ENCODE peak calls at places on chromosomes 5 and 9, in nine cellular contexts. One of them, this sample, is unnamed.

GRCh38 chr9:124695280-124695890 is 75.7 kb downstream of the NR6A1 start:
- DNase-seq in tibial nerve: no peak
- DNase-seq in HCT116: no peak
- DNase-seq in HepG2: no peak
- DNase-seq in IMR-90: peak; percentile 37
- DNase-seq in Peyer's patch: no peak
- DNase-seq in prostate gland: no peak
- DNase-seq in heart left ventricle: no peak
- DNase-seq in A549: peak; percentile 4
- DNase-seq in this sample: no peak

GRCh38 chr5:171092194-171092593 is 216.9 kb upstream of the TLX3 start:
- DNase-seq in HCT116: peak; percentile 19
- DNase-seq in heart left ventricle: no peak
- DNase-seq in IMR-90: peak; percentile 68
- DNase-seq in prostate gland: no peak
- DNase-seq in HepG2: no peak
- DNase-seq in Peyer's patch: no peak
- DNase-seq in A549: peak; percentile 3
- DNase-seq in tibial nerve: no peak
- DNase-seq in this sample: no peak

GRCh38 chr5:110965773-110966581 is 105.5 kb upstream of the TSLP start:
- DNase-seq in HepG2: no peak
- DNase-seq in A549: no peak
- DNase-seq in heart left ventricle: no peak
- DNase-seq in prostate gland: no peak
- DNase-seq in Peyer's patch: no peak
- DNase-seq in IMR-90: no peak
- DNase-seq in HCT116: no peak
- DNase-seq in tibial nerve: no peak
- DNase-seq in this sample: no peak

GRCh38 chr5:151406322-151406947 is 41.0 kb upstream of the SLC36A1 start:
- DNase-seq in Peyer's patch: no peak
- DNase-seq in IMR-90: peak; percentile 4
- DNase-seq in A549: peak; percentile 48
- DNase-seq in tibial nerve: no peak
- DNase-seq in HCT116: peak; percentile 26
- DNase-seq in heart left ventricle: no peak
- DNase-seq in HepG2: peak; percentile 33
- DNase-seq in prostate gland: no peak
- DNase-seq in this sample: no peak

GRCh38 chr9:70852711-70853240 is 268.6 kb downstream of the TRPM3 start:
- DNase-seq in tibial nerve: no peak
- DNase-seq in IMR-90: no peak
- DNase-seq in HepG2: no peak
- DNase-seq in heart left ventricle: no peak
- DNase-seq in A549: no peak
- DNase-seq in HCT116: no peak
- DNase-seq in Peyer's patch: no peak
- DNase-seq in prostate gland: no peak
- DNase-seq in this sample: no peak

GRCh38 chr5:66411701-66412100 is 184.5 kb upstream of the MAST4 start:
- DNase-seq in heart left ventricle: no peak
- DNase-seq in Peyer's patch: no peak
- DNase-seq in tibial nerve: no peak
- DNase-seq in HepG2: no peak
- DNase-seq in IMR-90: no peak
- DNase-seq in A549: no peak
- DNase-seq in prostate gland: no peak
- DNase-seq in HCT116: no peak
- DNase-seq in this sample: no peak

GRCh38 chr5:125267636-125268248 is 521.3 kb upstream of the ZNF608 start:
- DNase-seq in A549: no peak
- DNase-seq in Peyer's patch: no peak
- DNase-seq in tibial nerve: no peak
- DNase-seq in heart left ventricle: no peak
- DNase-seq in prostate gland: no peak
- DNase-seq in HepG2: no peak
- DNase-seq in HCT116: no peak
- DNase-seq in IMR-90: no peak
- DNase-seq in this sample: no peak

GRCh38 chr5:96124589-96124988 is 162.9 kb upstream of the ELL2 start:
- DNase-seq in Peyer's patch: no peak
- DNase-seq in A549: no peak
- DNase-seq in tibial nerve: no peak
- DNase-seq in IMR-90: peak; percentile 46
- DNase-seq in HCT116: no peak
- DNase-seq in prostate gland: no peak
- DNase-seq in heart left ventricle: no peak
- DNase-seq in HepG2: no peak
- DNase-seq in this sample: no peak

GRCh38 chr5:176418251-176418650 is 1.9 kb upstream of the CLTB start:
- DNase-seq in Peyer's patch: no peak
- DNase-seq in tibial nerve: no peak
- DNase-seq in IMR-90: no peak
- DNase-seq in A549: peak; percentile 21
- DNase-seq in HCT116: no peak
- DNase-seq in prostate gland: no peak
- DNase-seq in heart left ventricle: no peak
- DNase-seq in HepG2: peak; percentile 84
- DNase-seq in this sample: no peak

GRCh38 chr5:176416123-176416924 is at the start of gene CLTB:
- DNase-seq in IMR-90: peak; percentile 78
- DNase-seq in HepG2: peak; percentile 74
- DNase-seq in A549: peak; percentile 87
- DNase-seq in Peyer's patch: peak; percentile 88
- DNase-seq in tibial nerve: peak; percentile 83
- DNase-seq in heart left ventricle: peak; percentile 94
- DNase-seq in HCT116: peak; percentile 77
- DNase-seq in prostate gland: peak; percentile 92
- DNase-seq in this sample: peak; percentile 99

GRCh38 chr5:176414704-176415103 is 1.6 kb downstream of the CLTB start:
- DNase-seq in prostate gland: no peak
- DNase-seq in HCT116: no peak
- DNase-seq in HepG2: no peak
- DNase-seq in tibial nerve: no peak
- DNase-seq in A549: no peak
- DNase-seq in IMR-90: no peak
- DNase-seq in heart left ventricle: no peak
- DNase-seq in Peyer's patch: no peak
- DNase-seq in this sample: no peak

GRCh38 chr5:176415240-176416122 is 858 bp downstream of the CLTB start:
- DNase-seq in heart left ventricle: peak; percentile 57
- DNase-seq in Peyer's patch: peak; percentile 27
- DNase-seq in IMR-90: peak; percentile 49
- DNase-seq in prostate gland: peak; percentile 15
- DNase-seq in HepG2: no peak
- DNase-seq in HCT116: no peak
- DNase-seq in tibial nerve: no peak
- DNase-seq in A549: peak; percentile 53
- DNase-seq in this sample: no peak

GRCh38 chr5:176416965-176417364 is 626 bp upstream of the CLTB start:
- DNase-seq in prostate gland: no peak
- DNase-seq in IMR-90: no peak
- DNase-seq in heart left ventricle: no peak
- DNase-seq in tibial nerve: no peak
- DNase-seq in Peyer's patch: no peak
- DNase-seq in HCT116: no peak
- DNase-seq in A549: no peak
- DNase-seq in HepG2: no peak
- DNase-seq in this sample: no peak
- H3K4me3 ChIP-seq in prostate gland: no peak overlapping the region
- H3K4me3 ChIP-seq in IMR-90: no peak overlapping the region
- H3K4me3 ChIP-seq in heart left ventricle: peak overlapping the region; percentile 78
- H3K4me3 ChIP-seq in tibial nerve: peak overlapping the region; percentile 37
- H3K4me3 ChIP-seq in Peyer's patch: peak overlapping the region; percentile 91
- H3K4me3 ChIP-seq in HCT116: peak overlapping the region; percentile 75
- H3K4me3 ChIP-seq in A549: no peak overlapping the region
- H3K4me3 ChIP-seq in HepG2: peak overlapping the region; percentile 25
- H3K4me3 ChIP-seq in this sample: peak overlapping the region; percentile 73

GRCh38 chr9:109251080-109251775 is 69.6 kb downstream of the EPB41L4B start:
- DNase-seq in IMR-90: peak; percentile 65
- DNase-seq in Peyer's patch: no peak
- DNase-seq in A549: peak; percentile 83
- DNase-seq in HepG2: peak; percentile 97
- DNase-seq in HCT116: no peak
- DNase-seq in tibial nerve: no peak
- DNase-seq in prostate gland: peak; percentile 48
- DNase-seq in heart left ventricle: no peak
- DNase-seq in this sample: no peak
- TF ChIP-seq POLR2A in IMR-90: no peak
- TF ChIP-seq POLR2A in Peyer's patch: no peak
- TF ChIP-seq POLR2A in A549: no peak
- TF ChIP-seq POLR2A in HepG2: no peak
- TF ChIP-seq POLR2A in HCT116: no peak
- TF ChIP-seq POLR2A in tibial nerve: no peak
- TF ChIP-seq POLR2A in prostate gland: no peak
- TF ChIP-seq POLR2A in heart left ventricle: no peak
- TF ChIP-seq POLR2A in this sample: no peak

GRCh38 chr5:61617995-61618525 is 286.0 kb downstream of the ZSWIM6 start:
- DNase-seq in Peyer's patch: no peak
- DNase-seq in IMR-90: no peak
- DNase-seq in A549: peak; percentile 36
- DNase-seq in prostate gland: no peak
- DNase-seq in HCT116: no peak
- DNase-seq in tibial nerve: no peak
- DNase-seq in HepG2: no peak
- DNase-seq in heart left ventricle: no peak
- DNase-seq in this sample: no peak

GRCh38 chr5:61614606-61615005 is 282.5 kb downstream of the ZSWIM6 start:
- DNase-seq in HepG2: no peak
- DNase-seq in prostate gland: no peak
- DNase-seq in HCT116: no peak
- DNase-seq in A549: no peak
- DNase-seq in IMR-90: no peak
- DNase-seq in tibial nerve: no peak
- DNase-seq in heart left ventricle: no peak
- DNase-seq in Peyer's patch: no peak
- DNase-seq in this sample: no peak

GRCh38 chr5:61617039-61617438 is 285.0 kb downstream of the ZSWIM6 start:
- DNase-seq in HepG2: no peak
- DNase-seq in heart left ventricle: no peak
- DNase-seq in IMR-90: no peak
- DNase-seq in Peyer's patch: no peak
- DNase-seq in A549: no peak
- DNase-seq in prostate gland: no peak
- DNase-seq in HCT116: no peak
- DNase-seq in tibial nerve: no peak
- DNase-seq in this sample: no peak

GRCh38 chr5:61610262-61611024 is 278.4 kb downstream of the ZSWIM6 start:
- DNase-seq in heart left ventricle: no peak
- DNase-seq in A549: no peak
- DNase-seq in HCT116: no peak
- DNase-seq in HepG2: no peak
- DNase-seq in tibial nerve: no peak
- DNase-seq in IMR-90: no peak
- DNase-seq in Peyer's patch: no peak
- DNase-seq in prostate gland: no peak
- DNase-seq in this sample: no peak

DNA sequence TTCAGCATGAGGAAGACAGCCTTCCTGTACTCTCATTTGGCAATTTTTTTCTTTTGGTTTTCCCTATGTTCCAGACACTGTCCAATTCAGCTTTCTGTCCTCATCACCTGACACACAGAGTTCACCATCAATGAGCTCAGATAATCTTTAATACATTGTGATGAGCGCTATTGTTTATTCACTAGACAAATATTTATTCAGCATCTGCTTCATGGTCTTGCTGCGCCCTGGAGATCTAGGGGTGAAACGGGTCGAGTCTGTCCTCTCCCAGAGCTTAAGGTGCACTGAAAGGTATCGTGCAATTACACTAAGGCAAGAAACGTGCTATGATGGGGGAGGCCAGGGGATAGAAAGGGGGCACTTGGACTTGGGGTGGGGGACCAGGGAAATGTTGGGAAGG is 281.6 kb downstream of the ZSWIM6 start:
- DNase-seq in HCT116: no peak
- DNase-seq in prostate gland: no peak
- DNase-seq in IMR-90: no peak
- DNase-seq in tibial nerve: no peak
- DNase-seq in HepG2: no peak
- DNase-seq in Peyer's patch: no peak
- DNase-seq in A549: peak; percentile 61
- DNase-seq in heart left ventricle: no peak
- DNase-seq in this sample: no peak
- H3K4me1 ChIP-seq in HCT116: no peaks in the 10 kb centered on the region
- H3K4me1 ChIP-seq in prostate gland: no peaks in the 10 kb centered on the region
- H3K4me1 ChIP-seq in IMR-90: no peaks in the 10 kb centered on the region
- H3K4me1 ChIP-seq in tibial nerve: no peaks in the 10 kb centered on the region
- H3K4me1 ChIP-seq in HepG2: no peaks in the 10 kb centered on the region
- H3K4me1 ChIP-seq in Peyer's patch: no peaks in the 10 kb centered on the region
- H3K4me1 ChIP-seq in A549: peaks cover 42% of the 10 kb centered on the region
- H3K4me1 ChIP-seq in heart left ventricle: no peaks in the 10 kb centered on the region
- H3K4me1 ChIP-seq in this sample: no peaks in the 10 kb centered on the region

GRCh38 chr9:3526166-3526902 is 533 bp upstream of the RFX3 start:
- DNase-seq in A549: peak; percentile 89
- DNase-seq in prostate gland: peak; percentile 84
- DNase-seq in heart left ventricle: peak; percentile 92
- DNase-seq in Peyer's patch: peak; percentile 87
- DNase-seq in HepG2: peak; percentile 74
- DNase-seq in IMR-90: peak; percentile 79
- DNase-seq in tibial nerve: peak; percentile 85
- DNase-seq in HCT116: peak; percentile 59
- DNase-seq in this sample: peak; percentile 96

GRCh38 chr9:3520564-3520963 is 5.2 kb downstream of the RFX3 start:
- DNase-seq in prostate gland: no peak
- DNase-seq in HepG2: peak; percentile 7
- DNase-seq in Peyer's patch: no peak
- DNase-seq in IMR-90: no peak
- DNase-seq in HCT116: no peak
- DNase-seq in tibial nerve: no peak
- DNase-seq in heart left ventricle: no peak
- DNase-seq in A549: no peak
- DNase-seq in this sample: no peak

GRCh38 chr9:3525836-3526165 is at the start of gene RFX3:
- DNase-seq in Peyer's patch: peak; percentile 88
- DNase-seq in IMR-90: peak; percentile 97
- DNase-seq in prostate gland: peak; percentile 89
- DNase-seq in HepG2: peak; percentile 91
- DNase-seq in HCT116: peak; percentile 84
- DNase-seq in tibial nerve: peak; percentile 77
- DNase-seq in A549: peak; percentile 95
- DNase-seq in heart left ventricle: peak; percentile 94
- DNase-seq in this sample: peak; percentile 98

GRCh38 chr9:3525088-3525835 is 539 bp downstream of the RFX3 start:
- DNase-seq in A549: peak; percentile 10
- DNase-seq in Peyer's patch: no peak
- DNase-seq in prostate gland: no peak
- DNase-seq in IMR-90: no peak
- DNase-seq in HepG2: no peak
- DNase-seq in heart left ventricle: peak; percentile 52
- DNase-seq in HCT116: no peak
- DNase-seq in tibial nerve: no peak
- DNase-seq in this sample: peak; percentile 92

DNA sequence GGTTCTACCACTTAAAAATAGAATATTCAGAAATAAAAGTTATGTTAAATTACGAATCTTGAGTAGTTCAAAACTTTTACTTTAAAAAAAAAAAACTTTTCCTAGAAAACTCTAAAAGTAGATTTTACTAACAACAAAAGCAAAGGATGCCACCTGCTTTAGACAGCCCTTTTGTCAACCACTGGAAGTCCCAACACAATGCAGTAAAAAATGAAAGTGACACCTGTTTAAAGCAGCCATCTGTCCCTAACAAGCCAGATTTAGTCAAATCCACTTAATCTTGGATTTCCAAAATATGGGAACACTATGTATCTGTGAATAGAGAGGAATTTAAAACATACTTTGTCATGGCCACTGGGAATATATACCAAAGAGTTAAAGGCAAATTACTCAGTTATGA is 3.8 kb downstream of the RFX3 start:
- DNase-seq in A549: no peak
- DNase-seq in HCT116: no peak
- DNase-seq in heart left ventricle: no peak
- DNase-seq in Peyer's patch: no peak
- DNase-seq in IMR-90: no peak
- DNase-seq in tibial nerve: no peak
- DNase-seq in HepG2: no peak
- DNase-seq in prostate gland: no peak
- DNase-seq in this sample: no peak
- H3K4me3 ChIP-seq in A549: no peak overlapping the region
- H3K4me3 ChIP-seq in HCT116: no peak overlapping the region
- H3K4me3 ChIP-seq in heart left ventricle: no peak overlapping the region
- H3K4me3 ChIP-seq in Peyer's patch: no peak overlapping the region
- H3K4me3 ChIP-seq in IMR-90: no peak overlapping the region
- H3K4me3 ChIP-seq in tibial nerve: no peak overlapping the region
- H3K4me3 ChIP-seq in HepG2: no peak overlapping the region
- H3K4me3 ChIP-seq in prostate gland: no peak overlapping the region
- H3K4me3 ChIP-seq in this sample: no peak overlapping the region